ENCODE peak calls at places on chromosomes 7 and 10, in six cellular contexts. X is IMR-90, N is neuronal stem cell, E is H1, P is trophoblast cell, T is H9. R is an unnamed sample.

GRCh38 chr10:120978589-120979252 is 127.6 kb downstream of the WDR11 start:
- DNase-seq in X (peak; percentile 2), N (no peak), E (no peak), P (no peak), T (no peak), R (peak; percentile 66)

GRCh38 chr7:33854178-33854577 is 51.2 kb upstream of the BMPER start:
- DNase-seq in X (peak; percentile 73), N (no peak), E (no peak), P (no peak), T (no peak), R (peak; percentile 51)

GRCh38 chr7:88176190-88176589 is 43.6 kb downstream of the SRI start:
- DNase-seq in X (no peak), N (no peak), E (no peak), P (no peak), T (no peak), R (no peak)

GRCh38 chr7:102424787-102425218 is 8.6 kb upstream of the ORAI2 start:
- DNase-seq in X (no peak), N (no peak), E (no peak), P (no peak), T (no peak), R (no peak)

GRCh38 chr10:5168897-5169296 is 16.1 kb downstream of the AKR1C8 start:
- DNase-seq in X (no peak), N (no peak), E (no peak), P (no peak), T (no peak), R (no peak)

GRCh38 chr10:17951868-17952371 is at the start of gene SLC39A12:
- DNase-seq in X (peak; percentile 86), N (no peak), E (no peak), P (no peak), T (no peak), R (peak; percentile 40)

GRCh38 chr10:62831346-62831745 is 15.2 kb upstream of the EGR2 start:
- DNase-seq in X (peak; percentile 75), N (no peak), E (no peak), P (no peak), T (no peak), R (no peak)

GRCh38 chr10:46560381-46560780 is 3.9 kb upstream of the GPRIN2 start:
- DNase-seq in X (no peak), N (no peak), E (no peak), P (no peak), T (no peak), R (no peak)

GRCh38 chr7:9307131-9307530 is 873.7 kb downstream of the NXPH1 start:
- DNase-seq in X (no peak), N (no peak), E (no peak), P (no peak), T (no peak), R (peak; percentile 3)

GRCh38 chr10:83677795-83678194 is 461.5 kb upstream of the GHITM start:
- DNase-seq in X (no peak), N (no peak), E (no peak), P (no peak), T (no peak), R (peak; percentile 83)

GRCh38 chr7:128783143-128783799 is 7.7 kb upstream of the OPN1SW start:
- DNase-seq in X (peak; percentile 89), N (no peak), E (peak; percentile 91), P (peak; percentile 19), T (peak; percentile 95), R (peak; percentile 92)

DNA sequence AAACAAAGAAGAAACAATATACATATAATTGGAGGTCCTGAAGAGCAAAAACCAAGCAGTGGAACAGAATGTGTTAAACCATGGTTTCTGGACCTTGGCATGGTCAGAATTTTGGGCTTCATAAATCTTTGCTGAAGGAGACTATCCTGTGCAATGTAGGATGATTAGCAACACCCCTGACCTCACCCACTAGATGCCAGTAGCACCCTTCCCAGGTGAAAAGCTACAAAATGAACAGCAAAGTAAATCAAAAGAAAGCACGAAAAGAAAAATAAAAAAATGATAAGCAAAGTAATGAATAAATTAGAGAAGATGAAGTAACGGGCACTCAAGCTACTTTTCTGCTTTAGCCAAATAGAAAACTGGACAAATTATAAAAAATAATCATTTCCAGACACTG is 19.2 kb upstream of the ZPBP start:
- DNase-seq in X (no peak), N (no peak), E (no peak), P (no peak), T (no peak), R (no peak)
- H4K91ac ChIP-seq in X (no peak overlapping the region), N (no peak overlapping the region), E (no peak overlapping the region), P (no peak overlapping the region), T (no peak overlapping the region), R (no peak overlapping the region)

GRCh38 chr7:116224492-116225098 is 14.3 kb downstream of the TES start:
- DNase-seq in X (no peak), N (no peak), E (no peak), P (no peak), T (no peak), R (no peak)

GRCh38 chr7:116228241-116228640 is 17.9 kb downstream of the TES start:
- DNase-seq in X (no peak), N (no peak), E (no peak), P (no peak), T (no peak), R (no peak)

GRCh38 chr7:116227678-116228239 is 17.4 kb downstream of the TES start:
- DNase-seq in X (peak; percentile 94), N (no peak), E (no peak), P (no peak), T (no peak), R (peak; percentile 28)

GRCh38 chr7:116225860-116226259 is 15.5 kb downstream of the TES start:
- DNase-seq in X (no peak), N (no peak), E (no peak), P (no peak), T (no peak), R (no peak)

DNA sequence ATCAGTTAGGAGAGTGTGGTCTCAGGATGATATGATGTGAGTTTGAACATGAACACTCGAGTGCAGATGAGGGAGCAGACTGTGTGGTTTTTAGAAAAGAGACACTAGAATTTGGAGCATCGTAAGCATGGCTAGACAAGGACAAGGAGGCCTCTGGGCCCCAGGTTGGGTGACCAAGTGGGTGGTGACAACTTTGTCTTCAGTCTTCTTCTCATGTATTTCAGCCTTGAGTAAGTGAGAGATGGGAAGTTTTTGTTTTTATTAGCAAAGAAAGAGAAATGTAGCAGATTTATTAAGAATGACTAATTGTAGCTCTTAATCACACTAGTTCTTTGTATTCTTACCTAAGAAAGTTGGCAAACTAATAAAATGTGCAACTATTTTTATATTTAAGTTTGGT is 16.3 kb downstream of the TES start:
- DNase-seq in X (peak; percentile 7), N (no peak), E (no peak), P (no peak), T (no peak), R (no peak)
- H3K4me2 ChIP-seq in X (no peak overlapping the region), N (no peak overlapping the region), E (no peak overlapping the region), P (no peak overlapping the region), T (no peak overlapping the region), R (no peak overlapping the region)

DNA sequence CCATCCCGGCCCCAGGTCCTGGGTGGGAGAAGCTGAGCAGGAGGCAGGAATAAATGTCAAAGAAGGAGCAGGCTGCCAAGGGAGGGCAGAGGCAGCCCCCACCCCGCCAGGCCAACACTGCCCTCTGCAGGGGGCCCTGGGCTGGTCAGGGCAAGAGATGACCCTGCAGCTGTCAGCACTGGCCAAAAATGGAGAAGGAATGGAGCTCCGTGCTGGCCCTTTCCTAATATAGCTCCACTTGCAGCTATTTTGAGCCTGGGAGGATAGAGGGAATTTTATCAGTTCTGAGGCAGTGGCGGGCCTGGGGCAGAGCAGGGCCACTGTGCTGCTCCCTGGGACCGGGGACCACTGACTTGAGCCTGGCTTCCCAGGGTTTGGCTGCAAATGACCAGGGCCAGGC is 16.0 kb downstream of the LDB3 start:
- DNase-seq in X (peak; percentile 35), N (no peak), E (no peak), P (peak; percentile 11), T (peak; percentile 66), R (peak; percentile 39)
- H4K91ac ChIP-seq in X (peak overlapping the region; percentile 50), N (no peak overlapping the region), E (no peak overlapping the region), P (no peak overlapping the region), T (no peak overlapping the region), R (no peak overlapping the region)

GRCh38 chr10:97764519-97764931 is 7.3 kb downstream of the SFRP5 start:
- DNase-seq in X (no peak), N (no peak), E (no peak), P (no peak), T (no peak), R (no peak)
- H3K4me2 ChIP-seq in X (no peak overlapping the region), N (no peak overlapping the region), E (no peak overlapping the region), P (no peak overlapping the region), T (no peak overlapping the region), R (no peak overlapping the region)

DNA sequence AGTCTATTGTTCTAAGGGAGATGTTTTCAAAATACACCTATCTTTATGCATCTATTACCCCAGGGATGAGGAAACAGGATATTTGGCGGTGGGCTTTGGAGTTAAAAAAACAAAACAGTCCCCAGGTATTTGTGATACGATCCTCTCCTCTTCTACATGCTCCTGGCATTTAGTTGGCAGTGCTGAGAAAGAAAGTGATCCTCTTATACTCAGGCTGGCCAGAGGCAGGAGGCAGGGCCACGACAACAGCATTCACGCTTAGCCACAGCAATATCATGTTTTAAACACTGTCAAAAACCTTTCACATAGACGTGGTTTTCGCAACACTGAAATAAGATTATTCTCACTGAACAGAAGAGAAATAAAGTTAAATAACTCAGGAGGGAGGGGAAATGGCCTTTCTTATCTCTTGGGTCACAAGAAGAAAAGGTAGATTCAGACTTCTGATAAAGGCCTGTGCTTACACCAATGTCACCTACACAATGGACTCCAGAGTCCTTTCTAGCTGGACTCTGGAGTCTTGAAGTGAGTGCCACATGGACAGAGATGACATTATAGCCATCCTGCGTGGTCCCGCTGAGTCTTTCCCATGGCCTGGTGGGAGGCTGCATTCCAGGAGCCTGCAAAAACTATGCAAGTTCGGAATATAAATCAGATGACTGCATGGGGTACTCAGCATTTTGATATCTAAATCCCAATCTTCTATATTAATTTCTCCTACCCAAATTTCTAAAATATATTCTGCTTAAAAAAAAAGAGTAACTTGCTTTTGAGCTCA is 88.7 kb downstream of the PIP4K2A start:
- DNase-seq in X (no peak), N (peak; percentile 18), E (no peak), P (no peak), T (no peak), R (no peak)
- H4K91ac ChIP-seq in X (peak overlapping the region; percentile 2), N (no peak overlapping the region), E (no peak overlapping the region), P (peak overlapping the region; percentile 87), T (no peak overlapping the region), R (no peak overlapping the region)

DNA sequence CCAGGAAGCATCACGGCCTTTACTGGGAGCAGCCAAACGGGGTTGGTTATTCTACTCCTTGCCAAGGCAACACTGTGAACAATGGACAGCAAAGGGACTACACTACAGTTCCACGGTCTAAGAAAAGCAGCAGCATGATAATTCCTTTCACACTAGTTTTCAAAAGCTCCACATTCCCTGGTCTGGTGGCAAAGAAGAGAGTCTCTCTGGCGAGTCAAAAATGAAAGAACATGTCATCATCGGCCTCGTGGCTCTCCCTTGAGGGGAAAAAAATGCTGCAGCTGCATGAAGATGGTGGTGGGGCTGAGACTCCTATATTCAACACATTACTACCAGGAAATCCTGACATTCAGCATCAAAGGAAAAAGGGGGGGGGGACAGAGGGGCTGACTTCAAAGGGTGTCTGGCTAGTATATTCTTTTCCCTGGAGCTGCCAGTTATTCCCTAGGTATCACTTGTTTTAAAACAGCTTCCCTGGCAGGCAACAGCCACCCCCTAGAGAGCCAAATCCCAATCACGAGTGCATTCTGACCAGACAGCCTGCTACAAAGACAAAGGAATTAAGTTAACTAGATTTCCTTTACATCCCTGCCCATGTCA is 49.1 kb downstream of the SLC37A3 start:
- DNase-seq in X (peak; percentile 20), N (no peak), E (no peak), P (no peak), T (no peak), R (no peak)
- H3K4me2 ChIP-seq in X (no peak overlapping the region), N (no peak overlapping the region), E (no peak overlapping the region), P (no peak overlapping the region), T (no peak overlapping the region), R (no peak overlapping the region)